ENCODE peak calls at places on chromosomes 16 and 17, in seven cellular contexts. One of them, this sample, is unnamed.

GRCh38 chr17:34637548-34638525 is 58.5 kb downstream of the TMEM132E start:
- DNase-seq in endothelial cell of umbilical vein: peak; percentile 68
- DNase-seq in uterus: peak; percentile 57
- DNase-seq in fibroblast of lung: peak; percentile 63
- DNase-seq in heart right ventricle: peak; percentile 75
- DNase-seq in gastrocnemius medialis: peak; percentile 44
- DNase-seq in transverse colon: peak; percentile 76
- DNase-seq in this sample: peak; percentile 32

GRCh38 chr16:11258553-11259287 is 2.7 kb upstream of the SOCS1 start:
- DNase-seq in endothelial cell of umbilical vein: no peak
- DNase-seq in uterus: peak; percentile 40
- DNase-seq in fibroblast of lung: peak; percentile 33
- DNase-seq in heart right ventricle: peak; percentile 67
- DNase-seq in gastrocnemius medialis: peak; percentile 16
- DNase-seq in transverse colon: peak; percentile 54
- DNase-seq in this sample: no peak

GRCh38 chr16:53642094-53642493 is 61.6 kb downstream of the RPGRIP1L start:
- DNase-seq in endothelial cell of umbilical vein: no peak
- DNase-seq in uterus: no peak
- DNase-seq in fibroblast of lung: no peak
- DNase-seq in heart right ventricle: no peak
- DNase-seq in gastrocnemius medialis: no peak
- DNase-seq in transverse colon: no peak
- DNase-seq in this sample: peak; percentile 9

GRCh38 chr17:58307468-58308172 is 21.0 kb downstream of the TSPOAP1 start:
- DNase-seq in endothelial cell of umbilical vein: no peak
- DNase-seq in uterus: peak; percentile 8
- DNase-seq in fibroblast of lung: no peak
- DNase-seq in heart right ventricle: no peak
- DNase-seq in gastrocnemius medialis: no peak
- DNase-seq in transverse colon: no peak
- DNase-seq in this sample: no peak

GRCh38 chr16:89448656-89449055 is 41.7 kb downstream of the ANKRD11 start:
- DNase-seq in endothelial cell of umbilical vein: no peak
- DNase-seq in uterus: no peak
- DNase-seq in fibroblast of lung: no peak
- DNase-seq in heart right ventricle: peak; percentile 50
- DNase-seq in gastrocnemius medialis: peak; percentile 32
- DNase-seq in transverse colon: peak; percentile 70
- DNase-seq in this sample: no peak

GRCh38 chr17:45747907-45748306 is 36.2 kb upstream of the CRHR1 start:
- DNase-seq in endothelial cell of umbilical vein: no peak
- DNase-seq in uterus: no peak
- DNase-seq in fibroblast of lung: no peak
- DNase-seq in heart right ventricle: no peak
- DNase-seq in gastrocnemius medialis: no peak
- DNase-seq in transverse colon: no peak
- DNase-seq in this sample: no peak

GRCh38 chr16:66335704-66336329 is 30.7 kb upstream of the CDH5 start:
- DNase-seq in endothelial cell of umbilical vein: peak; percentile 43
- DNase-seq in uterus: no peak
- DNase-seq in fibroblast of lung: peak; percentile 85
- DNase-seq in heart right ventricle: peak; percentile 65
- DNase-seq in gastrocnemius medialis: no peak
- DNase-seq in transverse colon: peak; percentile 18
- DNase-seq in this sample: no peak

GRCh38 chr17:14119546-14119945 is 50.2 kb downstream of the COX10 start:
- DNase-seq in endothelial cell of umbilical vein: no peak
- DNase-seq in uterus: no peak
- DNase-seq in fibroblast of lung: no peak
- DNase-seq in heart right ventricle: no peak
- DNase-seq in gastrocnemius medialis: no peak
- DNase-seq in transverse colon: no peak
- DNase-seq in this sample: no peak

GRCh38 chr16:25107466-25107792 is 4.1 kb upstream of the LCMT1 start:
- DNase-seq in endothelial cell of umbilical vein: no peak
- DNase-seq in uterus: no peak
- DNase-seq in fibroblast of lung: no peak
- DNase-seq in heart right ventricle: no peak
- DNase-seq in gastrocnemius medialis: no peak
- DNase-seq in transverse colon: no peak
- DNase-seq in this sample: no peak

GRCh38 chr17:35809855-35810461 is 674 bp downstream of the TAF15 start:
- DNase-seq in endothelial cell of umbilical vein: peak; percentile 49
- DNase-seq in uterus: no peak
- DNase-seq in fibroblast of lung: no peak
- DNase-seq in heart right ventricle: no peak
- DNase-seq in gastrocnemius medialis: no peak
- DNase-seq in transverse colon: no peak
- DNase-seq in this sample: peak; percentile 49

GRCh38 chr17:15444805-15445204 is 22.6 kb downstream of the CDRT4 start:
- DNase-seq in endothelial cell of umbilical vein: peak; percentile 96
- DNase-seq in uterus: no peak
- DNase-seq in fibroblast of lung: no peak
- DNase-seq in heart right ventricle: no peak
- DNase-seq in gastrocnemius medialis: no peak
- DNase-seq in transverse colon: no peak
- DNase-seq in this sample: no peak

GRCh38 chr17:51682115-51682514 is 421.8 kb downstream of the UTP18 start:
- DNase-seq in endothelial cell of umbilical vein: no peak
- DNase-seq in uterus: no peak
- DNase-seq in fibroblast of lung: no peak
- DNase-seq in heart right ventricle: no peak
- DNase-seq in gastrocnemius medialis: no peak
- DNase-seq in transverse colon: no peak
- DNase-seq in this sample: no peak

GRCh38 chr16:67979955-67980678 is at the start of gene DPEP3:
- DNase-seq in endothelial cell of umbilical vein: no peak
- DNase-seq in uterus: no peak
- DNase-seq in fibroblast of lung: no peak
- DNase-seq in heart right ventricle: no peak
- DNase-seq in gastrocnemius medialis: no peak
- DNase-seq in transverse colon: no peak
- DNase-seq in this sample: no peak

GRCh38 chr16:3642397-3643094 is 11.9 kb upstream of the DNASE1 start:
- DNase-seq in endothelial cell of umbilical vein: peak; percentile 29
- DNase-seq in uterus: no peak
- DNase-seq in fibroblast of lung: no peak
- DNase-seq in heart right ventricle: no peak
- DNase-seq in gastrocnemius medialis: no peak
- DNase-seq in transverse colon: peak; percentile 42
- DNase-seq in this sample: peak; percentile 63

GRCh38 chr17:17917394-17917793 is 54.8 kb downstream of the TOM1L2 start:
- DNase-seq in endothelial cell of umbilical vein: no peak
- DNase-seq in uterus: no peak
- DNase-seq in fibroblast of lung: no peak
- DNase-seq in heart right ventricle: no peak
- DNase-seq in gastrocnemius medialis: no peak
- DNase-seq in transverse colon: no peak
- DNase-seq in this sample: no peak

GRCh38 chr16:11844499-11844898 is 6.8 kb downstream of the RSL1D1 start:
- DNase-seq in endothelial cell of umbilical vein: no peak
- DNase-seq in uterus: no peak
- DNase-seq in fibroblast of lung: no peak
- DNase-seq in heart right ventricle: no peak
- DNase-seq in gastrocnemius medialis: no peak
- DNase-seq in transverse colon: no peak
- DNase-seq in this sample: no peak

GRCh38 chr17:13003454-13003851 is 14.4 kb downstream of the ELAC2 start:
- DNase-seq in endothelial cell of umbilical vein: no peak
- DNase-seq in uterus: no peak
- DNase-seq in fibroblast of lung: no peak
- DNase-seq in heart right ventricle: no peak
- DNase-seq in gastrocnemius medialis: no peak
- DNase-seq in transverse colon: no peak
- DNase-seq in this sample: no peak

GRCh38 chr17:78839762-78840529 is 668 bp downstream of the USP36 start:
- DNase-seq in endothelial cell of umbilical vein: peak; percentile 27
- DNase-seq in uterus: peak; percentile 56
- DNase-seq in fibroblast of lung: peak; percentile 81
- DNase-seq in heart right ventricle: no peak
- DNase-seq in gastrocnemius medialis: no peak
- DNase-seq in transverse colon: peak; percentile 60
- DNase-seq in this sample: peak; percentile 37

GRCh38 chr16:78235168-78235800 is 135.8 kb downstream of the WWOX start:
- DNase-seq in endothelial cell of umbilical vein: peak; percentile 78
- DNase-seq in uterus: peak; percentile 53
- DNase-seq in fibroblast of lung: peak; percentile 72
- DNase-seq in heart right ventricle: peak; percentile 64
- DNase-seq in gastrocnemius medialis: no peak
- DNase-seq in transverse colon: peak; percentile 74
- DNase-seq in this sample: peak; percentile 54

GRCh38 chr16:22163806-22164205 is 1.5 kb downstream of the SDR42E2 start:
- DNase-seq in endothelial cell of umbilical vein: no peak
- DNase-seq in uterus: no peak
- DNase-seq in fibroblast of lung: no peak
- DNase-seq in heart right ventricle: no peak
- DNase-seq in gastrocnemius medialis: no peak
- DNase-seq in transverse colon: no peak
- DNase-seq in this sample: no peak

GRCh38 chr17:19247423-19247822 is 10.3 kb downstream of the EPN2 start:
- DNase-seq in endothelial cell of umbilical vein: no peak
- DNase-seq in uterus: no peak
- DNase-seq in fibroblast of lung: no peak
- DNase-seq in heart right ventricle: no peak
- DNase-seq in gastrocnemius medialis: no peak
- DNase-seq in transverse colon: no peak
- DNase-seq in this sample: no peak

GRCh38 chr16:7362231-7362630 is 29.6 kb downstream of the RBFOX1 start:
- DNase-seq in endothelial cell of umbilical vein: no peak
- DNase-seq in uterus: no peak
- DNase-seq in fibroblast of lung: no peak
- DNase-seq in heart right ventricle: no peak
- DNase-seq in gastrocnemius medialis: no peak
- DNase-seq in transverse colon: no peak
- DNase-seq in this sample: no peak

GRCh38 chr17:68511671-68512246 is 471 bp upstream of the PRKAR1A start:
- DNase-seq in endothelial cell of umbilical vein: peak; percentile 55
- DNase-seq in uterus: peak; percentile 88
- DNase-seq in fibroblast of lung: peak; percentile 76
- DNase-seq in heart right ventricle: peak; percentile 88
- DNase-seq in gastrocnemius medialis: peak; percentile 74
- DNase-seq in transverse colon: peak; percentile 85
- DNase-seq in this sample: peak; percentile 83

GRCh38 chr17:72539981-72540897 is 419.4 kb downstream of the SOX9 start:
- DNase-seq in endothelial cell of umbilical vein: peak; percentile 18
- DNase-seq in uterus: peak; percentile 66
- DNase-seq in fibroblast of lung: peak; percentile 72
- DNase-seq in heart right ventricle: peak; percentile 61
- DNase-seq in gastrocnemius medialis: peak; percentile 10
- DNase-seq in transverse colon: peak; percentile 79
- DNase-seq in this sample: peak; percentile 67

GRCh38 chr17:336110-337021 is 16.2 kb downstream of the RPH3AL start:
- DNase-seq in endothelial cell of umbilical vein: peak; percentile 36
- DNase-seq in uterus: peak; percentile 44
- DNase-seq in fibroblast of lung: no peak
- DNase-seq in heart right ventricle: peak; percentile 62
- DNase-seq in gastrocnemius medialis: no peak
- DNase-seq in transverse colon: peak; percentile 72
- DNase-seq in this sample: no peak

DNA sequence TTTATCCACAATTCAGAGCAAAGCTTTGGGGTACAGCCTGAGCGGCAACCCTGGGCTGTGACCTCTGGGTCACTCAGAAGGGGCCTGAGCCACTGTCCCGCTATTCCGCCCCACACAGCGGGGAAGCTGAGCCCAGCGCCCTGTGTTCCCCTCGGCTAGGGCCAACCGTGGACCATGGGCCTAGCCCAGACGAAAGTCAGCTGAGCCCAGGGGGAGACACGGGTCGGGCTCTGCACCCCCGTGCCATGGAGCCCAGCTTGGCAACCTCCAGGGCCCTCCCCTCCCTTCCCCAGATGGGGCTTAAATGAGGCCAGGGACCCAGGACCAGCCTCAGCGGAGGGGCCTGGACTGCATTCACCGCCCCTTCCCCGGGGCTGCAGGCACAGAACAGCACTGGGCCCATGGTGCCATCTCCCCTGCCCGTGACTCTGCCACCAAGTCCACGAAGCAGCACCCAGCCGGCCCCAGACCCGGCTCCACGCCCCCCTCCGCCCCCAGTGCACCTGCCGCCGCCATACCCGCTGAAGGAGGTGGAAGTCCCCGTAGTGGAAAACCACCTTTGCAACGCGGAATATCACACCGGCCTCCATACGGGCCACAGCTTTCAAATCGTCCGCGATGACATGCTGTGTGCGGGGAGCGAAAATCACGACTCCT is 1.8 kb downstream of the TPSD1 start:
- DNase-seq in endothelial cell of umbilical vein: no peak
- DNase-seq in uterus: no peak
- DNase-seq in fibroblast of lung: no peak
- DNase-seq in heart right ventricle: no peak
- DNase-seq in gastrocnemius medialis: no peak
- DNase-seq in transverse colon: no peak
- DNase-seq in this sample: no peak
- H3K27me3 ChIP-seq in endothelial cell of umbilical vein: peaks cover 25% of the 10 kb centered on the region
- H3K27me3 ChIP-seq in uterus: no peaks in the 10 kb centered on the region
- H3K27me3 ChIP-seq in fibroblast of lung: peaks cover 20% of the 10 kb centered on the region
- H3K27me3 ChIP-seq in heart right ventricle: peaks cover 41% of the 10 kb centered on the region
- H3K27me3 ChIP-seq in gastrocnemius medialis: peaks cover 36% of the 10 kb centered on the region
- H3K27me3 ChIP-seq in transverse colon: peaks cover 48% of the 10 kb centered on the region
- H3K27me3 ChIP-seq in this sample: peaks cover 23% of the 10 kb centered on the region

GRCh38 chr17:82876602-82877391 is 37.0 kb upstream of the ZNF750 start:
- DNase-seq in endothelial cell of umbilical vein: peak; percentile 79
- DNase-seq in uterus: peak; percentile 75
- DNase-seq in fibroblast of lung: peak; percentile 83
- DNase-seq in heart right ventricle: peak; percentile 82
- DNase-seq in gastrocnemius medialis: peak; percentile 86
- DNase-seq in transverse colon: peak; percentile 78
- DNase-seq in this sample: peak; percentile 81
- TF ChIP-seq CTCF in endothelial cell of umbilical vein: peak; percentile 37
- TF ChIP-seq CTCF in uterus: peak; percentile 68
- TF ChIP-seq CTCF in fibroblast of lung: peak; percentile 56
- TF ChIP-seq CTCF in heart right ventricle: peak; percentile 39
- TF ChIP-seq CTCF in gastrocnemius medialis: peak; percentile 61
- TF ChIP-seq CTCF in transverse colon: peak; percentile 62
- TF ChIP-seq CTCF in this sample: peak; percentile 65

DNA sequence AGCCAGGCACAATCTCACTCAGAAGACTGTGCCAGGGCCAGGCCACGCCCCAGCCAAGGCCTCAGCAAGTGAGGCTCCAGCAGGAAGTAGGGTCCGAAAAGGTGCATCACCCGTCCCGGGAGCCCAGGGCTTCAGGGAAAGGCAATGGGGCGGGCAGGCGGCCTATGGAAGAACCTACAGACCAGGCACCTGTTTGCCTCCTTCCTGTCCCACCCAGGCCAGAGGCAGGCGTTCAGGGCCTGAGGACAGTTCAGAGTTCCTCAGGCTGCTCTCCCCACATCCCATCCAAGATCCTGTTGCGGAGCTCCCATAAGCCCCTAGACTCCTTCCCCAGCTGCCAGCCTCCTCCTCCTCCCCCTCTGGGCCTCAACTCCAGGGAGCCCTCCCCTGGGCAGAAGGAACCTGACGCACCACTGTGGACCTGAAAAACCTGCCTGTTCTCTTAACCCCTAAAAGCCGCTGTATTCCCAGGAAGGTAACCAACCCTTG is 2.3 kb downstream of the CLUH start:
- DNase-seq in endothelial cell of umbilical vein: no peak
- DNase-seq in uterus: no peak
- DNase-seq in fibroblast of lung: no peak
- DNase-seq in heart right ventricle: no peak
- DNase-seq in gastrocnemius medialis: no peak
- DNase-seq in transverse colon: peak; percentile 85
- DNase-seq in this sample: peak; percentile 58
- H3K4me3 ChIP-seq in endothelial cell of umbilical vein: no peak overlapping the region
- H3K4me3 ChIP-seq in uterus: no peak overlapping the region
- H3K4me3 ChIP-seq in fibroblast of lung: no peak overlapping the region
- H3K4me3 ChIP-seq in heart right ventricle: peak overlapping the region; percentile 11
- H3K4me3 ChIP-seq in gastrocnemius medialis: peak overlapping the region; percentile 77
- H3K4me3 ChIP-seq in transverse colon: peak overlapping the region; percentile 91
- H3K4me3 ChIP-seq in this sample: peak overlapping the region; percentile 92

GRCh38 chr17:76136276-76137025 is 4.6 kb downstream of the FOXJ1 start:
- DNase-seq in endothelial cell of umbilical vein: no peak
- DNase-seq in uterus: no peak
- DNase-seq in fibroblast of lung: no peak
- DNase-seq in heart right ventricle: no peak
- DNase-seq in gastrocnemius medialis: no peak
- DNase-seq in transverse colon: no peak
- DNase-seq in this sample: no peak
- H3K27me3 ChIP-seq in endothelial cell of umbilical vein: peaks cover 26% of the 10 kb centered on the region
- H3K27me3 ChIP-seq in uterus: peaks cover 22% of the 10 kb centered on the region
- H3K27me3 ChIP-seq in fibroblast of lung: peaks cover 68% of the 10 kb centered on the region
- H3K27me3 ChIP-seq in heart right ventricle: peaks cover 80% of the 10 kb centered on the region
- H3K27me3 ChIP-seq in gastrocnemius medialis: peaks cover 71% of the 10 kb centered on the region
- H3K27me3 ChIP-seq in transverse colon: peaks cover 82% of the 10 kb centered on the region
- H3K27me3 ChIP-seq in this sample: peaks cover 3% of the 10 kb centered on the region

This sample was measured in mammary epithelial cell.